ENCODE peak calls at places on chromosomes 3 and 15, in five cellular contexts. L is SK-N-SH, I is mammary epithelial cell, H is suprapubic skin, J is fibroblast of lung. Z is an unnamed sample.

GRCh38 chr3:13243571-13243970 is 170.3 kb upstream of the IQSEC1 start:
- DNase-seq in L (peak), I (no peak), H (no peak), J (no peak), Z (no peak)

GRCh38 chr3:32374788-32375595 is 16.7 kb upstream of the CMTM7 start:
- DNase-seq in L (peak), I (peak), H (peak), J (peak), Z (no peak)

GRCh38 chr3:192706272-192706671 is 21.1 kb downstream of the FGF12 start:
- DNase-seq in L (no peak), I (no peak), H (no peak), J (no peak), Z (no peak)

GRCh38 chr3:10646531-10647335 is 141.3 kb upstream of the ATP2B2 start:
- DNase-seq in L (no peak), I (no peak), H (no peak), J (no peak), Z (no peak)

GRCh38 chr3:1251282-1252060 is 158.6 kb downstream of the CNTN6 start:
- DNase-seq in L (no peak), I (no peak), H (no peak), J (peak), Z (no peak)

GRCh38 chr15:80636675-80637074 is 58.4 kb upstream of the ABHD17C start:
- DNase-seq in L (no peak), I (peak), H (no peak), J (no peak), Z (no peak)

GRCh38 chr3:169344465-169344864 is 319.0 kb downstream of the MECOM start:
- DNase-seq in L (no peak), I (peak), H (no peak), J (peak), Z (no peak)

GRCh38 chr3:138678086-138678485 is 69.5 kb downstream of the FAIM start:
- DNase-seq in L (no peak), I (no peak), H (no peak), J (peak), Z (no peak)

GRCh38 chr3:77412591-77412990 is 372.7 kb downstream of the ROBO2 start:
- DNase-seq in L (no peak), I (no peak), H (no peak), J (no peak), Z (no peak)

GRCh38 chr15:72345280-72345679 is 25.3 kb upstream of the CELF6 start:
- DNase-seq in L (no peak), I (no peak), H (no peak), J (no peak), Z (no peak)

GRCh38 chr3:82978368-82978767 is 1216.9 kb upstream of the GBE1 start:
- DNase-seq in L (no peak), I (no peak), H (no peak), J (no peak), Z (no peak)

GRCh38 chr3:161222662-161223061 is 1.6 kb downstream of the NMD3 start:
- DNase-seq in L (no peak), I (no peak), H (no peak), J (peak), Z (no peak)

DNA sequence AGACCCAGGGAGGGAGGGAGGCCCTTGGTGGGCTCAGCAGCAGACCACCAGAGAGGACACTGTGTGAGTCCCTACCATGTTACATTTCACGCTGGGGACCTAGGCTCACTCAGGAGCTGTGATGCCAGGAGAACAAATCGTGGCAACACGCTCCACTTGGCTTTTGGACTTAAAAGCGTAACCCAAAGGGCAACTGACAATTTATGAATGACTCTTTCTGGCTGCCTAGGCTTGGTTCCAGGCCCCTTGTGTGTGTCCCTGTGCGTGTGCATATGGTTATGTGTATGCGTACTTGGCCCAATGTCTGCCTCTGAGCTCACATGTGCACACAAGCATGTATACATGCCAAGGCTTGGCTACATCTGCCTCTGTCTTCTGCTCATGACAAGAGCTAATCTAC is 59.9 kb upstream of the INSYN1 start:
- DNase-seq in L (no peak), I (no peak), H (no peak), J (no peak), Z (no peak)
- H3K27ac ChIP-seq in L (no peak), I (no peak), H (no peak), J (no peak), Z (no peak)

GRCh38 chr3:114447545-114447944 is 153.7 kb downstream of the TIGIT start:
- DNase-seq in L (no peak), I (peak), H (no peak), J (peak), Z (no peak)
- H3K27ac ChIP-seq in L (peak), I (peak), H (no peak), J (no peak), Z (no peak)

DNA sequence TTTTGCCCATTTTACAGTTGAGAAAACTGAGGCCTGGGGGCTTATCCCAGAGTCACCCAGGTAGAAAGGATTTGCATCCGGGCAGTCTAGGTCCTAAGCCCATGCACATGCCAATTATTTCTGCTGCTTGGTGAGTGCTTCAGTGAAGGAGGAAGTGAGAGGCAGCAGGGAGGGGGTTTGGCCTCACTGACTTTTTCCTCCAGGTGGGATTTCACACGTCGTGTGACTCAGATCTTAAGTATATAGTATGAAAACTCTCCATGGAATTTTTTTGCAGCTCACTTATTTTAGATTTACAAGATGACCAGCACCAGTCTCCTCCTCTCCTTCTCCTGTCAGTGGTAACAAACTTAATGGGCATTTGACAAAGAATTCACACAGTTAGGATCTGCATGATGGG is 4.6 kb downstream of the ITGA11 start:
- DNase-seq in L (no peak), I (no peak), H (peak), J (peak), Z (peak)
- H3K27ac ChIP-seq in L (no peak), I (no peak), H (no peak), J (no peak), Z (no peak)

GRCh38 chr15:67170143-67170885 is 84.1 kb downstream of the AAGAB start:
- DNase-seq in L (no peak), I (no peak), H (peak), J (no peak), Z (no peak)
- H3K27ac ChIP-seq in L (no peak), I (no peak), H (no peak), J (peak), Z (no peak)

GRCh38 chr3:14633819-14634424 is 17.6 kb upstream of the CCDC174 start:
- DNase-seq in L (peak), I (peak), H (no peak), J (peak), Z (no peak)
- H3K27ac ChIP-seq in L (no peak), I (no peak), H (no peak), J (no peak), Z (peak)

DNA sequence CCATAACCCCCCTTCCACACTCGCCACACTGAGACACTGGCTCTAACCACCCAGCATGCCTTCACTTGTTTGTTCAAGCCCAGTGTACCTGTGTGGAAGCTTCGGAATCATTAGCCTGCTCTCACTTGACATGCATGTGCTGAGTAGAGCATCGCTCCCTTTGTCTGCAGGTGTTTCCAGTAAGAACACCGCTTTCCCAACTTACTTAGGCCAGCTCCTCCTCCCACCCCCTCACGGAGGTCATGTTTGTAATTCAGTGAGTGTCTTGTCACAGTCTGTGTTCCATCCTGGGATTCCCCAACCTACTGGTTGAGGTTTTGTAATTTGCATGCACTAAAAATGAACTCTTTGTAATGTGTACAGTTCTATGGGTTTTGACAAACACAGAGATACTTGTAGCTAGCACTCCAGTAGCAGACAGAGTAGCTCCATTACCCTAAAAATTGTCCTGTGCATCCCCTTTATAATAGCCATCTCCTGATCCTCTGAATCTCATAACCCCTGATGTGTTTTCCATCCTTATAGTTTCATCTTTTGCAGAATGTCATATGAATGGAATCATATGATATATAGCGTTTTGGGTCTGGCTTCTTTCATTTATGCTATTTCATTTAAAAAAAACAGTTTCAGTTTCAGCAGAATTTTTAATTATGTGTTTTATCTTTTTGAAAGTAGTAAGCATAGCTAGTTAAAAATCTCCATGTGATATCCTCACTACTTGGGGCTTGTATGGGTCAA is 132.5 kb downstream of the KLF13 start:
- DNase-seq in L (no peak), I (peak), H (peak), J (no peak), Z (peak)
- H3K27ac ChIP-seq in L (no peak), I (no peak), H (peak), J (no peak), Z (no peak)

Z was measured in RWPE2.